ENCODE peak calls at places on chromosomes 2 and 18, in ten cellular contexts. Z, K, E, C, V, R, P, Y, U and A are unnamed samples.

GRCh38 chr2:110748489-110748867 is 16.1 kb downstream of the ACOXL start:
- DNase-seq in Z (no peak), K (peak; percentile 12), E (no peak), C (no peak), V (no peak), R (no peak), P (no peak), Y (peak; percentile 23), U (no peak), A (peak; percentile 1)

GRCh38 chr2:221455214-221455613 is 116.9 kb downstream of the EPHA4 start:
- DNase-seq in Z (no peak), K (no peak), E (no peak), C (peak; percentile 18), V (peak; percentile 27), R (peak; percentile 29), P (peak; percentile 40), Y (no peak), U (peak; percentile 16), A (no peak)

GRCh38 chr18:6205706-6206105 is 209.0 kb downstream of the L3MBTL4 start:
- DNase-seq in Z (peak; percentile 23), K (no peak), E (no peak), C (no peak), V (no peak), R (no peak), P (no peak), Y (no peak), U (no peak), A (no peak)

GRCh38 chr2:201420442-201421113 is 30.7 kb downstream of the TRAK2 start:
- DNase-seq in Z (no peak), K (peak; percentile 72), E (no peak), C (peak; percentile 48), V (no peak), R (no peak), P (no peak), Y (no peak), U (peak; percentile 89), A (no peak)

GRCh38 chr2:23654756-23655155 is 269.8 kb downstream of the KLHL29 start:
- DNase-seq in Z (no peak), K (peak; percentile 88), E (no peak), C (no peak), V (no peak), R (no peak), P (no peak), Y (no peak), U (no peak), A (no peak)

GRCh38 chr2:74421248-74421870 is at the start of the genes C2orf81 and WDR54:
- DNase-seq in Z (no peak), K (peak; percentile 71), E (peak; percentile 24), C (peak; percentile 87), V (peak; percentile 94), R (peak; percentile 92), P (peak; percentile 94), Y (peak; percentile 85), U (peak; percentile 79), A (peak; percentile 55)

GRCh38 chr18:48804856-48805610 is 145.7 kb downstream of the SMAD7 start:
- DNase-seq in Z (no peak), K (no peak), E (no peak), C (no peak), V (no peak), R (no peak), P (no peak), Y (no peak), U (no peak), A (no peak)

GRCh38 chr2:205022751-205023150 is 477.5 kb downstream of the PARD3B start:
- DNase-seq in Z (no peak), K (no peak), E (no peak), C (no peak), V (no peak), R (no peak), P (no peak), Y (no peak), U (no peak), A (no peak)

GRCh38 chr18:46184296-46185080 is 80.3 kb downstream of the HAUS1 start:
- DNase-seq in Z (no peak), K (no peak), E (no peak), C (no peak), V (no peak), R (no peak), P (no peak), Y (no peak), U (no peak), A (no peak)

GRCh38 chr2:217090024-217090473 is 230.2 kb upstream of the TNP1 start:
- DNase-seq in Z (no peak), K (no peak), E (no peak), C (peak; percentile 47), V (no peak), R (peak; percentile 51), P (no peak), Y (no peak), U (peak; percentile 14), A (no peak)

GRCh38 chr2:207283356-207283755 is 117.6 kb upstream of the KLF7 start:
- DNase-seq in Z (no peak), K (no peak), E (no peak), C (peak; percentile 42), V (peak; percentile 68), R (peak; percentile 24), P (no peak), Y (no peak), U (peak; percentile 23), A (no peak)

GRCh38 chr2:210299974-210300373 is 15.0 kb downstream of the MYL1 start:
- DNase-seq in Z (no peak), K (no peak), E (no peak), C (no peak), V (no peak), R (no peak), P (no peak), Y (no peak), U (no peak), A (no peak)

GRCh38 chr2:210302326-210302725 is 12.6 kb downstream of the MYL1 start:
- DNase-seq in Z (no peak), K (peak; percentile 29), E (no peak), C (no peak), V (no peak), R (no peak), P (no peak), Y (no peak), U (no peak), A (no peak)

DNA sequence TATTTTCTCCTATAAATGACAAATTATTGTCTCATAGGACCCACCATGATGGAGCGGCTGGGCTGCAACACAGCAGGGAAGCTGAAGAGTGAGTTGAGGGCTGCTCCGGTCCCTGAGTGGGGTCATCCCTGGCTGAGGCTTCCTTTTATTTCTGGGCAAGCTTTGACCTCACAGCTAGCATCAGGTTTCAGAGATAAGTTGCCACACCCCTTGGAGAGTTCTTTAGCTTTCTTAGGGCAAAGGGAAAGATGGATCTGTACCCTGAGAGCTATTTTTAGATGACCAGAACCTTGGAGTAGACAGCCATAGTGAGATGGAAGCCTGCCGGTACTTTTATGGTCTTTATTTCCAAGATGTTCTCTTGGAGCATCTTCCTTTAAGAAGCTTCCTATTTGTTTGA is 11.5 kb downstream of the MYL1 start:
- DNase-seq in Z (no peak), K (no peak), E (no peak), C (no peak), V (no peak), R (no peak), P (no peak), Y (no peak), U (no peak), A (no peak)
- H3K4me3 ChIP-seq in Z (no peak overlapping the region), K (no peak overlapping the region), E (no peak overlapping the region), C (no peak overlapping the region), V (no peak overlapping the region), R (no peak overlapping the region), P (no peak overlapping the region), Y (no peak overlapping the region), U (no peak overlapping the region), A (no peak overlapping the region)

GRCh38 chr2:120736955-120737801 is 1.5 kb downstream of the GLI2 start:
- DNase-seq in Z (peak; percentile 84), K (no peak), E (peak; percentile 52), C (peak; percentile 90), V (peak; percentile 97), R (peak; percentile 93), P (peak; percentile 90), Y (no peak), U (peak; percentile 80), A (peak; percentile 85)

GRCh38 chr2:120734930-120735611 is 597 bp upstream of the GLI2 start:
- DNase-seq in Z (no peak), K (no peak), E (no peak), C (no peak), V (no peak), R (peak; percentile 42), P (no peak), Y (no peak), U (no peak), A (no peak)

GRCh38 chr2:120735750-120736170 is at the start of gene GLI2:
- DNase-seq in Z (no peak), K (peak; percentile 61), E (peak; percentile 57), C (peak; percentile 92), V (peak; percentile 94), R (peak; percentile 94), P (peak; percentile 88), Y (no peak), U (peak; percentile 84), A (no peak)

GRCh38 chr2:120737802-120738516 is 2.3 kb downstream of the GLI2 start:
- DNase-seq in Z (no peak), K (peak; percentile 39), E (no peak), C (no peak), V (peak; percentile 85), R (peak; percentile 45), P (peak; percentile 34), Y (no peak), U (no peak), A (no peak)

GRCh38 chr2:120736202-120736954 is 710 bp downstream of the GLI2 start:
- DNase-seq in Z (no peak), K (no peak), E (no peak), C (no peak), V (peak; percentile 52), R (no peak), P (peak; percentile 86), Y (no peak), U (no peak), A (no peak)
- H3K4me3 ChIP-seq in Z (peak overlapping the region; percentile 88), K (peak overlapping the region; percentile 35), E (peak overlapping the region; percentile 78), C (peak overlapping the region; percentile 77), V (peak overlapping the region; percentile 81), R (peak overlapping the region; percentile 83), P (peak overlapping the region; percentile 77), Y (peak overlapping the region; percentile 25), U (peak overlapping the region; percentile 74), A (peak overlapping the region; percentile 81)

GRCh38 chr2:171531291-171531690 is 9.0 kb downstream of the CYBRD1 start:
- DNase-seq in Z (no peak), K (peak; percentile 26), E (no peak), C (peak; percentile 85), V (no peak), R (peak; percentile 78), P (no peak), Y (no peak), U (peak; percentile 83), A (peak; percentile 60)
- H3K4me3 ChIP-seq in Z (peak overlapping the region; percentile 18), K (no peak overlapping the region), E (no peak overlapping the region), C (peak overlapping the region; percentile 20), V (no peak overlapping the region), R (no peak overlapping the region), P (no peak overlapping the region), Y (no peak overlapping the region), U (peak overlapping the region; percentile 18), A (no peak overlapping the region)

DNA sequence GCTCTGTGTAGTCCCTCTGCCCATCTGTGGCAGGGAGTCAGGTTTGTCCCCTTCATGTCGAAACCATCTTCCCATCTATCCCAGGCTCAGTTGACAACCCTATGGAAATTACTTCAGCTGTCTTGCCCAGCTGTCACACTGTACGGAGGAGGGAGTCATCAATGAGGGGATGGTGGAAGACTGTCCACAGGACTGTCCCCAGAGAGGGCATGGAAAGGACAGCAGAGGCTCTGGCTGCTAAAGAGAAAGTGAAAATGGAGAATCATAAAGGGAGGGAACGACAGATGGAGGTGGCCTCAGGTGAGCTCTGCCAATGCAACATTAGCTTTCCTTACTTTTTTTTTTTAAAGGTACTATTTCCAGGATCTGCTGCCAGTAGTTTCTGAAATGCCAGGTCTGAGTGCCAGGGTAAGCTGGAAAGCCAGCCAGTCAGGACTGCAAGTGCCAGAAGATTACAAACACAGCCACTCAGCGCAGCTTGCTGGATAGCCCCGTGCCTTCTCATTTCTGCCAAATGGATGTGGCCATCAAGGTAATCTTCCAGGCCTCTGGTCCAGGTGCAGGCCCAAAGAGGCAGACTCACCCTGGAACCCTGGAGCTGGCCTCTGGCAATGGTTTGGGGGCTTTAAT is 192.8 kb downstream of the AGPS start:
- DNase-seq in Z (no peak), K (no peak), E (no peak), C (no peak), V (no peak), R (no peak), P (no peak), Y (no peak), U (no peak), A (no peak)
- H3K4me3 ChIP-seq in Z (no peak overlapping the region), K (no peak overlapping the region), E (no peak overlapping the region), C (no peak overlapping the region), V (no peak overlapping the region), R (no peak overlapping the region), P (no peak overlapping the region), Y (no peak overlapping the region), U (no peak overlapping the region), A (no peak overlapping the region)